ENCODE peak calls at places on chromosomes 3 and 15, in six cellular contexts. D is heart right ventricle, M is astrocyte, S is choroid plexus epithelial cell, R is A549, L is HL-60. H is an unnamed sample.

GRCh38 chr15:29244544-29244943 is 25.1 kb downstream of the NSMCE3 start:
- DNase-seq in D (no peak), M (no peak), S (no peak), R (no peak), L (no peak), H (no peak)

GRCh38 chr3:70728311-70728710 is 415.9 kb upstream of the MDFIC2 start:
- DNase-seq in D (no peak), M (peak; percentile 66), S (peak; percentile 54), R (no peak), L (no peak), H (no peak)

GRCh38 chr15:90064931-90065681 is 37.2 kb downstream of the IDH2 start:
- DNase-seq in D (peak; percentile 78), M (no peak), S (no peak), R (no peak), L (peak; percentile 64), H (no peak)

GRCh38 chr3:16982439-16982838 is 97.7 kb downstream of the PLCL2 start:
- DNase-seq in D (no peak), M (no peak), S (no peak), R (no peak), L (no peak), H (no peak)

GRCh38 chr3:142935963-142936362 is 27.5 kb downstream of the PAQR9 start:
- DNase-seq in D (no peak), M (no peak), S (no peak), R (no peak), L (no peak), H (no peak)

GRCh38 chr3:115239717-115240116 is 92.6 kb upstream of the ZBTB20 start:
- DNase-seq in D (peak; percentile 13), M (peak; percentile 99), S (peak; percentile 82), R (peak; percentile 83), L (no peak), H (peak; percentile 93)

GRCh38 chr15:22950211-22950990 is 29.8 kb downstream of the CYFIP1 start:
- DNase-seq in D (no peak), M (no peak), S (no peak), R (no peak), L (no peak), H (no peak)

GRCh38 chr3:71310595-71311319 is 272.8 kb downstream of the FOXP1 start:
- DNase-seq in D (peak; percentile 44), M (peak; percentile 26), S (peak; percentile 66), R (no peak), L (peak; percentile 25), H (peak; percentile 57)

GRCh38 chr3:169383770-169384169 is 279.7 kb downstream of the MECOM start:
- DNase-seq in D (no peak), M (no peak), S (no peak), R (no peak), L (no peak), H (no peak)

GRCh38 chr3:46442591-46443530 is 21.8 kb downstream of the LTF start:
- DNase-seq in D (no peak), M (peak; percentile 9), S (no peak), R (peak; percentile 28), L (peak; percentile 55), H (peak; percentile 62)

GRCh38 chr15:85318048-85318731 is 62.2 kb upstream of the AKAP13 start:
- DNase-seq in D (no peak), M (peak; percentile 90), S (peak; percentile 98), R (peak; percentile 29), L (no peak), H (peak; percentile 94)

GRCh38 chr3:35793668-35794067 is 154.3 kb downstream of the ARPP21 start:
- DNase-seq in D (no peak), M (no peak), S (peak; percentile 11), R (no peak), L (no peak), H (no peak)

GRCh38 chr15:76217029-76217866 is 94.0 kb downstream of the ETFA start:
- DNase-seq in D (no peak), M (peak; percentile 82), S (peak; percentile 80), R (no peak), L (no peak), H (peak; percentile 53)

GRCh38 chr15:92663250-92663951 is 7.8 kb upstream of the FAM174B start:
- DNase-seq in D (no peak), M (no peak), S (no peak), R (no peak), L (no peak), H (no peak)

GRCh38 chr15:29405564-29405963 is 135.9 kb upstream of the NSMCE3 start:
- DNase-seq in D (no peak), M (no peak), S (no peak), R (no peak), L (no peak), H (no peak)

GRCh38 chr15:70480196-70480856 is 283.0 kb downstream of the UACA start:
- DNase-seq in D (no peak), M (no peak), S (no peak), R (no peak), L (peak; percentile 91), H (no peak)

GRCh38 chr3:66693461-66693912 is 192.7 kb upstream of the LRIG1 start:
- DNase-seq in D (peak; percentile 18), M (peak; percentile 29), S (peak; percentile 73), R (no peak), L (no peak), H (peak; percentile 35)

GRCh38 chr3:5188419-5189405 is 1.2 kb downstream of the EDEM1 start:
- DNase-seq in D (no peak), M (no peak), S (peak; percentile 52), R (peak; percentile 54), L (peak; percentile 73), H (peak; percentile 55)

GRCh38 chr3:23948761-23949160 is 3.7 kb downstream of the NR1D2 start:
- DNase-seq in D (no peak), M (no peak), S (peak; percentile 44), R (no peak), L (no peak), H (no peak)

GRCh38 chr15:27694506-27695077 is 404.5 kb downstream of the OCA2 start:
- DNase-seq in D (no peak), M (peak; percentile 62), S (peak; percentile 5), R (no peak), L (no peak), H (no peak)

GRCh38 chr15:51931638-51932037 is 39.9 kb downstream of the LEO1 start:
- DNase-seq in D (no peak), M (no peak), S (peak; percentile 26), R (no peak), L (no peak), H (peak; percentile 34)

GRCh38 chr15:86445750-86446149 is 366.1 kb downstream of the AGBL1 start:
- DNase-seq in D (no peak), M (no peak), S (no peak), R (no peak), L (no peak), H (no peak)

GRCh38 chr3:59128685-59129084 is 78.9 kb upstream of the CFAP20DC start:
- DNase-seq in D (no peak), M (no peak), S (no peak), R (no peak), L (no peak), H (no peak)

GRCh38 chr3:120461416-120461815 is 10.6 kb upstream of the FSTL1 start:
- DNase-seq in D (no peak), M (no peak), S (no peak), R (no peak), L (no peak), H (no peak)

GRCh38 chr15:60840306-60840702 is 361.4 kb upstream of the ICE2 start:
- DNase-seq in D (no peak), M (peak; percentile 17), S (peak; percentile 28), R (no peak), L (no peak), H (peak; percentile 10)

DNA sequence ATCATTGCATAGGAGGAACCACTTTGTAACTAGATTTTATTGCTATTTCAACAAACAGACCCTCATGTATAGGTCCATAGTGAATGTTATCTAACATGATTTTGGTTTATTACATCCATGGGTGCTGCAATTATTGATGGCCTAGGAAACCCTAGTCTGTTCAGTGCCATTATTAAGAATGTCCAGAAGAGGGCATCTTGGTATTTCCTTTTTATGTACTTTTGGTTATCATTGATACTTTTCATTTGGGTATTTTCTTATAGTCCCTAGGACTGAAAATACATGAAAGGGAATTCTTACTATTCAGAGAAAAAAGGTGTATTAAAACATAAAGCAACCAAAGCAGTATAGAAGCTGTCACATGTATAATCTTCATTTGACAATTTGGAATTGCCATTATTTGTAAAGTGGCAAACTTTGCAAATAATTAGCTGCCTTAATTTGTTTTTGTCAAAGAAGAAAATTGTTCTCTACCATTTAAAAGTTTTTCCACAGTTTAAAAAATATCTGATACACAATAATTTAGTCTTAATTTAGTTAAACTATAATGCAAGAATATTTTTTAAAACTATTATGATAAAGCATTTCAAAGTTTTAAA is 48.7 kb downstream of the CNOT10 start:
- DNase-seq in D (no peak), M (peak; percentile 19), S (peak; percentile 70), R (peak; percentile 42), L (peak; percentile 7), H (peak; percentile 64)
- TF ChIP-seq CTCF in D (peak; percentile 62), M (peak; percentile 49), S (peak; percentile 66), R (peak; percentile 74), L (peak; percentile 41), H (peak; percentile 54)

GRCh38 chr3:192915724-192916123 is 1.9 kb downstream of the MB21D2 start:
- DNase-seq in D (no peak), M (peak; percentile 39), S (no peak), R (no peak), L (no peak), H (peak; percentile 56)
- H3K4me3 ChIP-seq in D (peak overlapping the region; percentile 63), M (peak overlapping the region; percentile 99), S (peak overlapping the region; percentile 85), R (peak overlapping the region; percentile 85), L (no peak overlapping the region), H (peak overlapping the region; percentile 97)

GRCh38 chr3:94291686-94292085 is 228.8 kb downstream of the NSUN3 start:
- DNase-seq in D (no peak), M (peak; percentile 71), S (peak; percentile 6), R (no peak), L (no peak), H (no peak)

DNA sequence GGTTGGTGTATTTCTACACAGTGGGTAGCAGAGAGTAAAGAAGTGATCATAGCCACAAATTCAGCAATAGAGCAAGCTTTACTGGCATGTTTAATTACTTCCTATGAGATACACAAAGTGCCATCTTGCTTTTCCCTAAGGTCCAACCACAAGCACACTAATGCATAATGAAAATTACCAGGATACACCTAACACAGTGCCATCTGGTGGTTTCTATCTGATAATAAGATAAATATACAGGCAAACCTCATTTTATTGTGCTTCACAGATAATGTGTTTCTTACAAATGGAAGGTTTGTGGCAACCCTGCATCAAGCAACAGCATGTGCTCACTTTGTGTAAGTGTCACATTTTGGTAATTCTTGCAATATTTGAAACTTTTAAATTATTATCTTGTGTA is 223.0 kb downstream of the NSUN3 start:
- DNase-seq in D (no peak), M (peak; percentile 6), S (peak; percentile 25), R (no peak), L (no peak), H (peak; percentile 1)
- TF ChIP-seq CTCF in D (no peak), M (no peak), S (peak; percentile 36), R (peak; percentile 21), L (no peak), H (peak; percentile 8)

DNA sequence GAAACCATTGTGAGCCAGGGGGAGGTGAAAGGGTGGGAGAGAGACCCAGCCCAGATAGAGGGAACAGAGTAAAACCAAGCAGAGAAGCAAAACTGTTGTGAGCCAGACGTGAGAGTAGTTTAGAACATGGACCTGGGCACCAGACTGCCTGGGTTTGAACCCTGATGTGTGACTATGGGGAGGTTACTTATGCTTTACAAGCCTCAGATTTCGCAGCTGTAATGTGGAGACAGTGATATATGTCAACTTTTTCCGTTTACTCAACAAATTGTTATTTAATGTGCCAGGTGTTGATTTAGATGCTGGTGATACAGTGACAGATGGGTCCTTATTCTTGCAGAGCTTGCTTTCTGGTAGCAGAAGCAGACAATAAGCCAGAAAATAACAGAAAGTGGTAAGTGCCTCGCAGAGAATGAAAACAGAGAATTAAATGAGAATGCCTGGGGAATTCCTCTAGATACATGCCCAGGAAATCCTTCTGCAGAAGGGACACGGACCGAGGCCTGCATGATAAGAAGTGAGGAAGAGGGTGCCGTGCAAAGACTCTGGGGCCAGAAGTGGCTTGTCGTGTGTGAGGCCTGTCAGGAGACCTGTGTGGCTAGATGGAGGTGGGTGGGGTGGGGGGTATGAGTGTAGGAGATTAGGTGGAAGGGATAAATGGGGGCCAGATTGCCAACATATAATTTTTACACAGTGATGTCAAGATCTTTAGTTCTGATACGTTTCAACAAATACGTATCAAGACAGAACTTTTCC is 15.0 kb downstream of the KAT2B start:
- DNase-seq in D (no peak), M (no peak), S (no peak), R (no peak), L (no peak), H (no peak)
- H3K4me3 ChIP-seq in D (no peak overlapping the region), M (no peak overlapping the region), S (no peak overlapping the region), R (no peak overlapping the region), L (no peak overlapping the region), H (no peak overlapping the region)

H was measured in cardiac fibroblast.